ENCODE peak calls at places on chromosome 7, in seven cellular contexts. One of them, this sample, is unnamed.
A peak's percentile ranks its signal among the peaks of the same experiment; 100 is the strongest.

GRCh38 chr7:107119376-107120100 is 49.3 kb upstream of the HBP1 start:
- DNase-seq in effector CD4-positive, alpha-beta T cell: no peak
- DNase-seq in uterus: no peak
- DNase-seq in GF-D8: no peak
- DNase-seq in stimulated activated CD4-positive, alpha-beta T cell treated with anti-CD3 and anti-CD28 coated beads, Interleukin-1b, Interleukin-23, amount 100 ng/mL, for 4 hours: no peak
- DNase-seq in BJ: no peak
- DNase-seq in cardiac fibroblast: no peak
- DNase-seq in this sample: no peak

GRCh38 chr7:109763611-109764010 is 1193.9 kb downstream of the DNAJB9 start:
- DNase-seq in BJ: no peak
- DNase-seq in cardiac fibroblast: peak; percentile 1
- DNase-seq in stimulated activated CD4-positive, alpha-beta T cell treated with anti-CD3 and anti-CD28 coated beads, Interleukin-1b, Interleukin-23, amount 100 ng/mL, for 4 hours: no peak
- DNase-seq in uterus: no peak
- DNase-seq in GF-D8: no peak
- DNase-seq in effector CD4-positive, alpha-beta T cell: no peak
- DNase-seq in this sample: no peak

GRCh38 chr7:104986623-104987259 is 27.3 kb upstream of the KMT2E start:
- DNase-seq in BJ: no peak
- DNase-seq in uterus: no peak
- DNase-seq in cardiac fibroblast: no peak
- DNase-seq in stimulated activated CD4-positive, alpha-beta T cell treated with anti-CD3 and anti-CD28 coated beads, Interleukin-1b, Interleukin-23, amount 100 ng/mL, for 4 hours: no peak
- DNase-seq in effector CD4-positive, alpha-beta T cell: no peak
- DNase-seq in GF-D8: no peak
- DNase-seq in this sample: no peak

GRCh38 chr7:30411173-30411572 is 67.4 kb downstream of the NOD1 start:
- DNase-seq in stimulated activated CD4-positive, alpha-beta T cell treated with anti-CD3 and anti-CD28 coated beads, Interleukin-1b, Interleukin-23, amount 100 ng/mL, for 4 hours: no peak
- DNase-seq in uterus: no peak
- DNase-seq in BJ: no peak
- DNase-seq in effector CD4-positive, alpha-beta T cell: no peak
- DNase-seq in cardiac fibroblast: no peak
- DNase-seq in GF-D8: peak; percentile 22
- DNase-seq in this sample: no peak

GRCh38 chr7:95723583-95724180 is 48.7 kb upstream of the DYNC1I1 start:
- DNase-seq in stimulated activated CD4-positive, alpha-beta T cell treated with anti-CD3 and anti-CD28 coated beads, Interleukin-1b, Interleukin-23, amount 100 ng/mL, for 4 hours: no peak
- DNase-seq in effector CD4-positive, alpha-beta T cell: no peak
- DNase-seq in BJ: peak; percentile 4
- DNase-seq in GF-D8: no peak
- DNase-seq in cardiac fibroblast: peak; percentile 72
- DNase-seq in uterus: no peak
- DNase-seq in this sample: no peak

GRCh38 chr7:71885487-71885886 is 526.7 kb downstream of the CALN1 start:
- DNase-seq in GF-D8: no peak
- DNase-seq in cardiac fibroblast: no peak
- DNase-seq in effector CD4-positive, alpha-beta T cell: no peak
- DNase-seq in BJ: no peak
- DNase-seq in uterus: no peak
- DNase-seq in stimulated activated CD4-positive, alpha-beta T cell treated with anti-CD3 and anti-CD28 coated beads, Interleukin-1b, Interleukin-23, amount 100 ng/mL, for 4 hours: no peak
- DNase-seq in this sample: no peak

GRCh38 chr7:146314962-146315361 is 198.4 kb downstream of the CNTNAP2 start:
- DNase-seq in cardiac fibroblast: no peak
- DNase-seq in stimulated activated CD4-positive, alpha-beta T cell treated with anti-CD3 and anti-CD28 coated beads, Interleukin-1b, Interleukin-23, amount 100 ng/mL, for 4 hours: no peak
- DNase-seq in BJ: no peak
- DNase-seq in GF-D8: no peak
- DNase-seq in effector CD4-positive, alpha-beta T cell: no peak
- DNase-seq in uterus: no peak
- DNase-seq in this sample: no peak

GRCh38 chr7:101754432-101755159 is 62.8 kb upstream of the CUX1 start:
- DNase-seq in cardiac fibroblast: peak; percentile 59
- DNase-seq in uterus: peak; percentile 25
- DNase-seq in BJ: no peak
- DNase-seq in effector CD4-positive, alpha-beta T cell: no peak
- DNase-seq in GF-D8: no peak
- DNase-seq in stimulated activated CD4-positive, alpha-beta T cell treated with anti-CD3 and anti-CD28 coated beads, Interleukin-1b, Interleukin-23, amount 100 ng/mL, for 4 hours: no peak
- DNase-seq in this sample: no peak

GRCh38 chr7:95213809-95214492 is 110.4 kb downstream of the PON1 start:
- DNase-seq in cardiac fibroblast: peak; percentile 73
- DNase-seq in GF-D8: no peak
- DNase-seq in uterus: peak; percentile 40
- DNase-seq in effector CD4-positive, alpha-beta T cell: no peak
- DNase-seq in BJ: no peak
- DNase-seq in stimulated activated CD4-positive, alpha-beta T cell treated with anti-CD3 and anti-CD28 coated beads, Interleukin-1b, Interleukin-23, amount 100 ng/mL, for 4 hours: no peak
- DNase-seq in this sample: peak; percentile 83

GRCh38 chr7:115851291-115851690 is 179.3 kb downstream of the TFEC start:
- DNase-seq in stimulated activated CD4-positive, alpha-beta T cell treated with anti-CD3 and anti-CD28 coated beads, Interleukin-1b, Interleukin-23, amount 100 ng/mL, for 4 hours: no peak
- DNase-seq in uterus: no peak
- DNase-seq in GF-D8: no peak
- DNase-seq in BJ: peak; percentile 19
- DNase-seq in cardiac fibroblast: peak; percentile 73
- DNase-seq in effector CD4-positive, alpha-beta T cell: no peak
- DNase-seq in this sample: no peak

GRCh38 chr7:54757711-54758110 is 1.3 kb downstream of the SEC61G start:
- DNase-seq in BJ: no peak
- DNase-seq in effector CD4-positive, alpha-beta T cell: no peak
- DNase-seq in stimulated activated CD4-positive, alpha-beta T cell treated with anti-CD3 and anti-CD28 coated beads, Interleukin-1b, Interleukin-23, amount 100 ng/mL, for 4 hours: no peak
- DNase-seq in uterus: no peak
- DNase-seq in cardiac fibroblast: no peak
- DNase-seq in GF-D8: no peak
- DNase-seq in this sample: no peak

GRCh38 chr7:84508569-84508968 is 314.0 kb upstream of the SEMA3A start:
- DNase-seq in stimulated activated CD4-positive, alpha-beta T cell treated with anti-CD3 and anti-CD28 coated beads, Interleukin-1b, Interleukin-23, amount 100 ng/mL, for 4 hours: no peak
- DNase-seq in cardiac fibroblast: no peak
- DNase-seq in effector CD4-positive, alpha-beta T cell: no peak
- DNase-seq in uterus: no peak
- DNase-seq in BJ: no peak
- DNase-seq in GF-D8: no peak
- DNase-seq in this sample: no peak

GRCh38 chr7:18276380-18276779 is 219.2 kb upstream of the HDAC9 start:
- DNase-seq in GF-D8: no peak
- DNase-seq in BJ: no peak
- DNase-seq in effector CD4-positive, alpha-beta T cell: no peak
- DNase-seq in stimulated activated CD4-positive, alpha-beta T cell treated with anti-CD3 and anti-CD28 coated beads, Interleukin-1b, Interleukin-23, amount 100 ng/mL, for 4 hours: no peak
- DNase-seq in uterus: no peak
- DNase-seq in cardiac fibroblast: no peak
- DNase-seq in this sample: no peak

This sample was measured in left ventricle myocardium superior.